ENCODE peak calls at places on chromosome 9, in eight cellular contexts. M is tibial nerve, H is uterus, R is ovary, W is transverse colon, O is HepG2, Y is upper lobe of left lung, L is GM12878. E is an unnamed sample.

GRCh38 chr9:110130791-110131416 is 77.1 kb downstream of the C9orf152 start:
- DNase-seq in M (no peak), H (no peak), R (no peak), W (no peak), O (no peak), Y (no peak), L (no peak), E (no peak)

GRCh38 chr9:36746415-36746814 is 173.7 kb downstream of the MELK start:
- DNase-seq in M (no peak), H (no peak), R (no peak), W (no peak), O (no peak), Y (no peak), L (no peak), E (no peak)

GRCh38 chr9:16499866-16500265 is 370.6 kb downstream of the BNC2 start:
- DNase-seq in M (no peak), H (no peak), R (no peak), W (no peak), O (no peak), Y (no peak), L (no peak), E (no peak)

GRCh38 chr9:3858961-3859360 is 333.2 kb upstream of the RFX3 start:
- DNase-seq in M (no peak), H (no peak), R (no peak), W (no peak), O (no peak), Y (no peak), L (no peak), E (no peak)

GRCh38 chr9:112218908-112219307 is 43.8 kb upstream of the SUSD1 start:
- DNase-seq in M (no peak), H (no peak), R (no peak), W (no peak), O (no peak), Y (no peak), L (peak; percentile 85), E (no peak)

GRCh38 chr9:112041536-112042243 is 133.4 kb downstream of the SUSD1 start:
- DNase-seq in M (no peak), H (peak; percentile 24), R (no peak), W (no peak), O (peak; percentile 21), Y (no peak), L (no peak), E (peak; percentile 75)

GRCh38 chr9:133513214-133514088 is 11.3 kb downstream of the MYMK start:
- DNase-seq in M (no peak), H (no peak), R (no peak), W (no peak), O (no peak), Y (peak; percentile 75), L (no peak), E (no peak)

GRCh38 chr9:90909225-90909624 is 107.6 kb downstream of the SYK start:
- DNase-seq in M (no peak), H (no peak), R (no peak), W (no peak), O (no peak), Y (no peak), L (no peak), E (no peak)

GRCh38 chr9:137643921-137644320 is 25.1 kb downstream of the EHMT1 start:
- DNase-seq in M (no peak), H (no peak), R (no peak), W (no peak), O (no peak), Y (no peak), L (no peak), E (no peak)

GRCh38 chr9:106921341-106921899 is 58.5 kb downstream of the ZNF462 start:
- DNase-seq in M (peak; percentile 29), H (peak; percentile 25), R (peak; percentile 76), W (peak; percentile 32), O (peak; percentile 8), Y (no peak), L (no peak), E (no peak)

DNA sequence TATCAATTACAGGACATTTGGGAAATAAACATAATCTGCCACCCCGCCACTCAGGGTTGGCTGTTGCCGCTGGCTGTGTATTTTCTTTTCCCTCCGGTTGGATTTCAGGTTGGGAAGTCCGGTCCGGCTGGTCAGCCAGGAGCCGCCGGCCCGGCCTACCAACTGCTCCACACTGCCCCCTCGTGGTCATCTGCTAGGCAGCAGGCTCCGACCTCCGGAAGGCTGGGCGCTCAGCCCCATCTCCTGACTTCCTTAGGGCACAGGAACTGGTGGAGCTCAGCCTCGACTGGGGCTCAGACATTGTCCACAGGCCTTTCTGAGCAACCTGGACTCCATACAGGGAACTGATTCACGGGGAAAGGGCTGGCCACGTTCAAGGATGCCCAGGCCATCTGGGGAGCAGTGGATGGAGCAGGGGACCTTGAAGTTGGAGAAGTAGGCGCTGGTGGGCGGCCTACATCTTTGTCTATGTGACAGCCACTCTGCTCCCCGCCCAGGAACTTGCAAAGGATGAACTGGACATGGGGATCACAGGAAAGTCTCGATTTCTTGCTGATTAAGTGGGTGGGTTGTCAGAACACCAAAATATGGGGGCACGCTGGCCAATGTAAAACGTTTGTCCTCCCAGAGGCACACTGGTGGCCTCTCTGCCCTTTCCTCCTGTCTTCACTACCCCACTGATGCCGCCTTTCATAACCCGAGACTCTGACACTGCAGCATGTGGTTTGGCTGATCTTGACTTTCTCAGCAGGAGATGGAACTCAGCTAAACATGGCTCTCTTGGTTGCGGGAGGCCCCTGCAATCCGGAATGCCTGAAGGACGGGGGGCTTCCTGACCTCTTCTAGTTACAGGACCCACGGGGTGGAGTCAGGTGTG is 43.7 kb downstream of the NXNL2 start:
- DNase-seq in M (peak; percentile 80), H (peak; percentile 88), R (peak; percentile 84), W (peak; percentile 85), O (peak; percentile 39), Y (peak; percentile 91), L (peak; percentile 7), E (peak; percentile 94)
- TF ChIP-seq POLR2A in M (no peak), H (no peak), R (no peak), W (no peak), O (no peak), Y (no peak), L (no peak), E (no peak)

GRCh38 chr9:131394464-131395026 is 659 bp downstream of the PRRC2B start:
- DNase-seq in M (peak; percentile 35), H (peak; percentile 67), R (peak; percentile 67), W (peak; percentile 57), O (no peak), Y (peak; percentile 93), L (no peak), E (no peak)

GRCh38 chr9:131395027-131395744 is 1.3 kb downstream of the PRRC2B start:
- DNase-seq in M (no peak), H (no peak), R (no peak), W (peak; percentile 73), O (no peak), Y (no peak), L (peak; percentile 26), E (no peak)

GRCh38 chr9:131391504-131391903 is 2.4 kb upstream of the PRRC2B start:
- DNase-seq in M (no peak), H (no peak), R (no peak), W (no peak), O (no peak), Y (no peak), L (no peak), E (no peak)

GRCh38 chr9:131395745-131396479 is 2.0 kb downstream of the PRRC2B start:
- DNase-seq in M (no peak), H (no peak), R (no peak), W (no peak), O (no peak), Y (no peak), L (no peak), E (no peak)

GRCh38 chr9:131393622-131394463 is at the start of gene PRRC2B:
- DNase-seq in M (peak; percentile 69), H (peak; percentile 87), R (peak; percentile 87), W (peak; percentile 89), O (peak; percentile 67), Y (peak; percentile 98), L (no peak), E (no peak)
- TF ChIP-seq POLR2A in M (no peak), H (peak; percentile 41), R (peak; percentile 55), W (no peak), O (peak; percentile 86), Y (no peak), L (peak; percentile 92), E (peak; percentile 56)

GRCh38 chr9:21029661-21030060 is 1.8 kb downstream of the HACD4 start:
- DNase-seq in M (no peak), H (no peak), R (no peak), W (no peak), O (no peak), Y (peak; percentile 29), L (no peak), E (no peak)

GRCh38 chr9:21030389-21031035 is 928 bp downstream of the HACD4 start:
- DNase-seq in M (no peak), H (no peak), R (no peak), W (no peak), O (no peak), Y (no peak), L (peak; percentile 52), E (peak; percentile 23)

GRCh38 chr9:21028476-21028875 is 3.0 kb downstream of the HACD4 start:
- DNase-seq in M (no peak), H (no peak), R (no peak), W (no peak), O (no peak), Y (no peak), L (no peak), E (no peak)

GRCh38 chr9:21031818-21032203 is 371 bp upstream of the HACD4 start:
- DNase-seq in M (no peak), H (no peak), R (no peak), W (no peak), O (no peak), Y (no peak), L (no peak), E (no peak)

DNA sequence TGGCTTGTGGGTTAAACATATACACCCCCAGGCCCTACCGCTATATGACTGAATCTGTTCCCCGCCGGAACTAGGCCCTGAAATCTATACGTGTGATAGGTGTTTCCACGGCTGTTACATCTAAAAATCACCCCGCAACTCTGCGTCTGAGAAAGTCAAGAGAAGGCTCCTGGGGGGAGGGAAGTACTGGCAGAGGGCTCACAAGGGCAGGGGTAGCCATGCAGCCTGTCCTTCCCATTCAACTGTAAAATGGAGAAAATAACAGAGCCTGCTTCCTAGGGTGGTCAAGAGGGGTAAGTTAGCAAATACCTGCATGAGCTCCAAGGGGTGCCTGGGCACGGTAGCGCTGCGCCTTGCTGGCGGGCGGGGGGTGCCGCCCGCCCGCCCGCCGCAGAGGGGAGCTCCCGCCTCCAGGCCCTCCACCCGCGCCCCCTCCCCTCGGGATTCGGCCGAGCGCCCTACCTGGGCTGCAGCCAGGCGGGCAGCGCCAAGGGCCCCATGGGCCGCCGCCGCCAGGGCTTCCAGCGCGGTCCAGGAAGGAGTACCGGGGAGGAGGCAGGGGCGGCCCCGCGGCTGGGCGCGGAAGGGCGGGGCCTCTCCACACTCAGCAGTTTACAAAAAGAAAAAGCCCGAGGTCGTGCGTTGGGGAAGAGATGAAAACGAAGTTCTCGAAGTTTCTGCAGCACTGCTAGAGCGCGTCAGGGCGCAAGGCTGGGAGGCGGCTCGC is at the start of gene HACD4:
- DNase-seq in M (peak; percentile 26), H (peak; percentile 61), R (peak; percentile 44), W (peak; percentile 59), O (no peak), Y (peak; percentile 94), L (peak; percentile 27), E (peak; percentile 64)
- TF ChIP-seq POLR2A in M (no peak), H (no peak), R (no peak), W (no peak), O (no peak), Y (no peak), L (peak; percentile 75), E (no peak)

DNA sequence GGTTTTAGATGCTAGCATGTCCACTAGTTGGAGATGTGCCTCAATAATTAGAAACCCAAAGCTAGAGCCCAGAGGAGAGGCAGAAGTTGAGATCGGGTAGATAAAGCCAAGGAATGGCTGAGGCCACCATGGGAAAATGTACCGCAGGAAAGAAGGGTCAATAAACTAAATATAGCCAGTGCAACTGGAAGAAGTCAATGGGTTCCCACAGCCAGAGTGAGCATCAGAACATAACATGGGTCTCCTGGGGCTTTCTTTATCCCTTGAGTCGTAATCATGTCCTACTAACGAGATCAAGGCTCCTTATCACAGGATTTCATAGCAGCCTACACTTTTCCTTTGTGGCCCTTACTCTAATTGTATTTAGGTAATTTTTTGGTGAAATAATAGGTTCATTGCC is 61.7 kb downstream of the FRMD3 start:
- DNase-seq in M (no peak), H (no peak), R (no peak), W (no peak), O (no peak), Y (no peak), L (no peak), E (no peak)
- TF ChIP-seq POLR2A in M (no peak), H (no peak), R (no peak), W (no peak), O (no peak), Y (no peak), L (no peak), E (no peak)